ENCODE peak calls at places on chromosomes 3 and 15, in four cellular contexts. K is WTC11, Q is Peyer's patch, U is A549. G is an unnamed sample.

GRCh38 chr15:62717496-62717895 is 325.1 kb upstream of the TPM1 start:
- DNase-seq in U (no peak), Q (no peak), K (no peak), G (no peak)

GRCh38 chr15:63022181-63022580 is 20.4 kb upstream of the TPM1 start:
- DNase-seq in U (no peak), Q (no peak), K (no peak), G (no peak)

GRCh38 chr3:129051776-129052400 is 8.7 kb upstream of the GP9 start:
- DNase-seq in Q (no peak), U (no peak), K (no peak), G (no peak)

GRCh38 chr3:49662720-49663413 is 11.3 kb upstream of the APEH start:
- DNase-seq in Q (no peak), K (no peak), U (no peak), G (no peak)

GRCh38 chr3:10680796-10681195 is 135.2 kb upstream of the SLC6A11 start:
- DNase-seq in U (no peak), K (no peak), Q (no peak), G (no peak)

GRCh38 chr3:100554373-100554676 is 55.1 kb upstream of the ADGRG7 start:
- DNase-seq in Q (no peak), U (no peak), K (no peak), G (no peak)

GRCh38 chr15:58383876-58384275 is 47.9 kb upstream of the LIPC start:
- DNase-seq in K (peak), U (no peak), Q (no peak), G (no peak)

GRCh38 chr15:39461536-39462140 is 119.2 kb upstream of the THBS1 start:
- DNase-seq in U (no peak), Q (no peak), K (no peak), G (no peak)

GRCh38 chr15:64507293-64507802 is 47.0 kb downstream of the ZNF609 start:
- DNase-seq in K (no peak), U (no peak), Q (peak), G (peak)

GRCh38 chr3:198032445-198032936 is 72.5 kb downstream of the LMLN start:
- DNase-seq in K (no peak), U (no peak), Q (no peak), G (no peak)

GRCh38 chr3:187748050-187748481 is 2.8 kb upstream of the BCL6 start:
- DNase-seq in Q (peak), K (peak), U (peak), G (peak)

GRCh38 chr15:29170496-29170895 is 99.1 kb downstream of the NSMCE3 start:
- DNase-seq in K (no peak), U (no peak), Q (no peak), G (no peak)

GRCh38 chr15:31266712-31267111 is 59.9 kb upstream of the KLF13 start:
- DNase-seq in Q (no peak), K (peak), U (no peak), G (no peak)

GRCh38 chr3:133924041-133924440 is 28.4 kb upstream of the RAB6B start:
- DNase-seq in U (no peak), K (no peak), Q (no peak), G (no peak)

GRCh38 chr3:129469026-129469425 is 29.0 kb downstream of the IFT122 start:
- DNase-seq in K (no peak), Q (no peak), U (no peak), G (no peak)

GRCh38 chr15:40764766-40765136 is 883 bp downstream of the GCHFR start:
- DNase-seq in Q (no peak), U (no peak), K (no peak), G (no peak)

GRCh38 chr3:11143476-11143875 is 10.8 kb upstream of the HRH1 start:
- DNase-seq in U (no peak), K (no peak), Q (no peak), G (no peak)

GRCh38 chr15:91258436-91258779 is 158.4 kb downstream of the SV2B start:
- DNase-seq in Q (no peak), U (peak), K (peak), G (no peak)

GRCh38 chr3:11820540-11821041 is 26.1 kb downstream of the TAMM41 start:
- DNase-seq in U (no peak), K (no peak), Q (no peak), G (peak)

GRCh38 chr3:197959500-197959890 is 522 bp upstream of the LMLN start:
- DNase-seq in Q (no peak), K (no peak), U (no peak), G (no peak)

GRCh38 chr3:132840201-132840700 is 118.0 kb upstream of the NPHP3 start:
- DNase-seq in U (no peak), Q (no peak), K (no peak), G (no peak)

GRCh38 chr3:115072265-115073008 is 74.7 kb downstream of the ZBTB20 start:
- DNase-seq in U (no peak), K (no peak), Q (no peak), G (no peak)

GRCh38 chr3:33315826-33316225 is 38.6 kb downstream of the FBXL2 start:
- DNase-seq in Q (no peak), K (no peak), U (no peak), G (no peak)

GRCh38 chr3:41467481-41467880 is 268.2 kb downstream of the CTNNB1 start:
- DNase-seq in Q (no peak), U (no peak), K (no peak), G (no peak)

GRCh38 chr3:103966749-103967148 is 1400.0 kb upstream of the ALCAM start:
- DNase-seq in Q (no peak), K (no peak), U (no peak), G (no peak)

GRCh38 chr15:98635848-98636247 is 12.5 kb upstream of the IGF1R start:
- DNase-seq in K (no peak), U (no peak), Q (no peak), G (no peak)

GRCh38 chr3:46075816-46076215 is 48.5 kb upstream of the XCR1 start:
- DNase-seq in Q (no peak), K (no peak), U (no peak), G (no peak)

GRCh38 chr3:46078712-46079400 is 51.6 kb upstream of the XCR1 start:
- DNase-seq in U (peak), K (peak), Q (peak), G (peak)

GRCh38 chr3:46071222-46071621 is 43.9 kb upstream of the XCR1 start:
- DNase-seq in Q (no peak), K (no peak), U (no peak), G (no peak)

GRCh38 chr3:46080124-46080991 is 53.1 kb upstream of the XCR1 start:
- DNase-seq in Q (no peak), U (no peak), K (no peak), G (no peak)

DNA sequence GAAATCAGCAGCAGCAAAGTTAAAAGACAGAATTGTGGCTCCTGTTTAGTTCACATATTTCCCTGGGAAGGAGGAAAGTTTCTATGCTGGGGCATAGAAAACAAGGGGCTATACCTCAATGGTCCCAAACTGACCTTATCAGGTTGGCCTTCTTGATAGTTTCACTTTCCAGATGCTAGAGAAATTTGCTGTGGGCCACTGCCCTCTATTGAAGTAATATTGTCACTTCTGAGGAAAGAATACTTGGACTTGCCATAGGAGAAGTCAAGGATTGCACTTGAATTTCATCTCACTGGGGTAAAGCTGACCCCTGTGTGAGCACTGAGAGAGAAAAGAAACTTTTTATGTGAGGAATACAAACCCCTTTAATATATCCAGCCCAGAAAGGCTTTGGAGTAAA is 49.3 kb upstream of the XCR1 start:
- DNase-seq in U (no peak), K (no peak), Q (no peak), G (no peak)
- TF ChIP-seq CTCF in U (no peak), K (no peak), Q (peak), G (peak)

DNA sequence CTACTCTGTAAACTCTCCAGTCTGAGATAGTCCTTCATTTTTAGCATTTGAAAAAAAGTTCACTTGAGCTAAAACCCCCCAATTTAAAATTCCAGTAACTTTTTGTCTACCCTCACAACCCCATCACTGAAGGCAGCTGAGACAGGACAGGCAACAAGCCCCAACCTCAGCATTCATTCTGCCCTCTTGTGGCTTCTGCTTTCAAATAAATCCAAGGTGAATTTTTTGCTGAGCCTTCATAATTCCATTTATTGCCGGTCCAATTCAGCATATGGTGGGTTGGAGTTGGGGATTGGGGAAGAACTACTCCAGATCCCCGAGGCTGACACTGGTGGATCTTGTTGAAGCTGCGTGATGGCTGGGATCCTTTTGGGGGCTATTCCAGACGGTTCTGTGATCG is 88.4 kb upstream of the THRB start:
- DNase-seq in K (no peak), U (no peak), Q (no peak), G (no peak)
- TF ChIP-seq CTCF in K (no peak), U (peak), Q (peak), G (no peak)

GRCh38 chr3:140206196-140207040 is 271.4 kb downstream of the CLSTN2 start:
- DNase-seq in K (peak), Q (no peak), U (no peak), G (no peak)
- TF ChIP-seq CTCF in K (no peak), Q (no peak), U (no peak), G (no peak)

GRCh38 chr3:30966896-30967295 is 72.4 kb upstream of the GADL1 start:
- DNase-seq in Q (no peak), U (no peak), K (no peak), G (no peak)

GRCh38 chr3:30964612-30965011 is 70.2 kb upstream of the GADL1 start:
- DNase-seq in K (no peak), U (no peak), Q (no peak), G (no peak)

GRCh38 chr3:30972449-30972848 is 78.0 kb upstream of the GADL1 start:
- DNase-seq in U (no peak), Q (no peak), K (no peak), G (no peak)

GRCh38 chr3:30970183-30970582 is 75.7 kb upstream of the GADL1 start:
- DNase-seq in U (no peak), K (no peak), Q (no peak), G (no peak)
- TF ChIP-seq CTCF in U (peak), K (no peak), Q (peak), G (peak)

GRCh38 chr3:171867976-171868375 is 24.8 kb downstream of the TMEM212 start:
- DNase-seq in Q (no peak), U (no peak), K (no peak), G (no peak)
- TF ChIP-seq CTCF in Q (peak), U (peak), K (peak), G (no peak)